ENCODE peak calls at places on chromosomes 4 and X, in eight cellular contexts. One of them, this sample, is unnamed.

GRCh38 chr4:168221298-168221697 is 97.3 kb downstream of the DDX60 start:
- DNase-seq in upper lobe of right lung: no peak
- DNase-seq in cardiac muscle cell: peak; percentile 80
- DNase-seq in fibroblast of the aortic adventitia: peak; percentile 82
- DNase-seq in K562: no peak
- DNase-seq in WTC11: no peak
- DNase-seq in body of pancreas: peak; percentile 17
- DNase-seq in cardiac fibroblast: peak; percentile 90
- DNase-seq in this sample: peak; percentile 79

GRCh38 chrX:17519349-17519748 is 144.3 kb downstream of the NHS start:
- DNase-seq in upper lobe of right lung: no peak
- DNase-seq in cardiac muscle cell: peak; percentile 60
- DNase-seq in fibroblast of the aortic adventitia: peak; percentile 80
- DNase-seq in K562: no peak
- DNase-seq in WTC11: no peak
- DNase-seq in body of pancreas: peak; percentile 27
- DNase-seq in cardiac fibroblast: peak; percentile 58
- DNase-seq in this sample: peak; percentile 58

GRCh38 chr4:69078852-69079251 is 17.4 kb upstream of the UGT2B7 start:
- DNase-seq in upper lobe of right lung: no peak
- DNase-seq in cardiac muscle cell: no peak
- DNase-seq in fibroblast of the aortic adventitia: no peak
- DNase-seq in K562: no peak
- DNase-seq in WTC11: peak; percentile 13
- DNase-seq in body of pancreas: no peak
- DNase-seq in cardiac fibroblast: no peak
- DNase-seq in this sample: no peak

GRCh38 chr4:85951-86350 is 32.8 kb downstream of the ZNF595 start:
- DNase-seq in upper lobe of right lung: no peak
- DNase-seq in cardiac muscle cell: no peak
- DNase-seq in fibroblast of the aortic adventitia: no peak
- DNase-seq in K562: no peak
- DNase-seq in WTC11: no peak
- DNase-seq in body of pancreas: no peak
- DNase-seq in cardiac fibroblast: peak; percentile 7
- DNase-seq in this sample: no peak

GRCh38 chrX:154793084-154793483 is 12.2 kb downstream of the MPP1 start:
- DNase-seq in upper lobe of right lung: no peak
- DNase-seq in cardiac muscle cell: no peak
- DNase-seq in fibroblast of the aortic adventitia: no peak
- DNase-seq in K562: no peak
- DNase-seq in WTC11: no peak
- DNase-seq in body of pancreas: no peak
- DNase-seq in cardiac fibroblast: no peak
- DNase-seq in this sample: no peak

GRCh38 chrX:9204560-9204959 is 170.6 kb upstream of the FAM9B start:
- DNase-seq in upper lobe of right lung: no peak
- DNase-seq in cardiac muscle cell: peak; percentile 2
- DNase-seq in fibroblast of the aortic adventitia: no peak
- DNase-seq in K562: no peak
- DNase-seq in WTC11: no peak
- DNase-seq in body of pancreas: no peak
- DNase-seq in cardiac fibroblast: peak; percentile 13
- DNase-seq in this sample: peak; percentile 39

GRCh38 chr4:71494539-71494938 is 155.7 kb downstream of the SLC4A4 start:
- DNase-seq in upper lobe of right lung: no peak
- DNase-seq in cardiac muscle cell: no peak
- DNase-seq in fibroblast of the aortic adventitia: no peak
- DNase-seq in K562: no peak
- DNase-seq in WTC11: no peak
- DNase-seq in body of pancreas: no peak
- DNase-seq in cardiac fibroblast: no peak
- DNase-seq in this sample: no peak

GRCh38 chrX:86047174-86047991 is at the start of gene CHM:
- DNase-seq in upper lobe of right lung: peak; percentile 64
- DNase-seq in cardiac muscle cell: peak; percentile 87
- DNase-seq in fibroblast of the aortic adventitia: peak; percentile 86
- DNase-seq in K562: peak; percentile 74
- DNase-seq in WTC11: peak; percentile 21
- DNase-seq in body of pancreas: peak; percentile 74
- DNase-seq in cardiac fibroblast: peak; percentile 88
- DNase-seq in this sample: peak; percentile 84

GRCh38 chr4:119299221-119300071 is 22.5 kb downstream of the FABP2 start:
- DNase-seq in upper lobe of right lung: no peak
- DNase-seq in cardiac muscle cell: peak; percentile 31
- DNase-seq in fibroblast of the aortic adventitia: peak; percentile 27
- DNase-seq in K562: peak; percentile 19
- DNase-seq in WTC11: no peak
- DNase-seq in body of pancreas: no peak
- DNase-seq in cardiac fibroblast: peak; percentile 37
- DNase-seq in this sample: peak; percentile 30

DNA sequence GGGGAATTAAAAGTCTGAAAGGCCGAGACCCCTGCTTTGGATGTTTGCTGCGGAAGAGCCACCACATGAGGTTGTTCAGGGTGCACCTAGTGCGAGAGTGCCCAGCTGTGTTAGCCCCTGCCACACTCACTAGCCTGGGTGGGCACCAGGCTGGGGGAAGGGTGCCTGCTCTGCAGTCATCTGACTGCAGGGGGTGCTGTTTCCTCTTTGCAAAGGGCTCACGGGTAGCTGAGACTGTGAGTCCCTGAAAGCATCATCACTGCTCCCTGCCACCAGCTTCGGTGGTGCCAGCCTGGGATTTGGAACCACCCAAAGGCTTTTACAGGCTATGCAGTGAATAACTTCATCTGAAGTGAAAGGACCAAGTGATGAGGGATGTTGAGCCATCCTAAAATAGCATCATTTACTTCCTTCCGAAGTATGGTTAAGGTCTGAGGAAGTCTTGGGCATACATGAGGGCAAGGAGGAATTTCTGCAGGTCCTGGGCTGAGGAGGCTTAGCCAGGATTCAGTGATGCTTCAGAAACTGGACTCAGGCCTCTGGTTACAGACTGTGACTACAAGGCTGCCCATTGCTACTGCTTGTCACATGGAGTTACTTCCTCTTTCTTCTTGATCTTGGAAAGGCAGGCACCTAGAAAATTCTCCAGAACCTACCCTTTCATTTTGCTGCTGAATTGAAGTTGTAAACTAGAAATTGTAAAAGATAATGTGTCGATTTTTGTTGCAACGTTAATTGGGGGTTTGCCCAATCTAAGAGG is 293.2 kb upstream of the PRPS2 start:
- DNase-seq in upper lobe of right lung: no peak
- DNase-seq in cardiac muscle cell: no peak
- DNase-seq in fibroblast of the aortic adventitia: no peak
- DNase-seq in K562: peak; percentile 21
- DNase-seq in WTC11: peak; percentile 60
- DNase-seq in body of pancreas: no peak
- DNase-seq in cardiac fibroblast: no peak
- DNase-seq in this sample: no peak
- TF ChIP-seq CTCF in upper lobe of right lung: no peak
- TF ChIP-seq CTCF in cardiac muscle cell: peak; percentile 31
- TF ChIP-seq CTCF in fibroblast of the aortic adventitia: no peak
- TF ChIP-seq CTCF in K562: peak; percentile 38
- TF ChIP-seq CTCF in WTC11: peak; percentile 57
- TF ChIP-seq CTCF in body of pancreas: no peak
- TF ChIP-seq CTCF in cardiac fibroblast: peak; percentile 22
- TF ChIP-seq CTCF in this sample: peak; percentile 26

GRCh38 chrX:151175283-151176062 is 911 bp upstream of the GPR50 start:
- DNase-seq in upper lobe of right lung: no peak
- DNase-seq in cardiac muscle cell: no peak
- DNase-seq in fibroblast of the aortic adventitia: no peak
- DNase-seq in K562: no peak
- DNase-seq in WTC11: peak; percentile 22
- DNase-seq in body of pancreas: no peak
- DNase-seq in cardiac fibroblast: no peak
- DNase-seq in this sample: no peak

GRCh38 chrX:151176351-151176750 is at the start of gene GPR50:
- DNase-seq in upper lobe of right lung: no peak
- DNase-seq in cardiac muscle cell: no peak
- DNase-seq in fibroblast of the aortic adventitia: no peak
- DNase-seq in K562: no peak
- DNase-seq in WTC11: peak; percentile 28
- DNase-seq in body of pancreas: no peak
- DNase-seq in cardiac fibroblast: no peak
- DNase-seq in this sample: no peak

GRCh38 chrX:151177141-151178027 is 1.0 kb downstream of the GPR50 start:
- DNase-seq in upper lobe of right lung: no peak
- DNase-seq in cardiac muscle cell: peak; percentile 2
- DNase-seq in fibroblast of the aortic adventitia: no peak
- DNase-seq in K562: no peak
- DNase-seq in WTC11: peak; percentile 54
- DNase-seq in body of pancreas: no peak
- DNase-seq in cardiac fibroblast: no peak
- DNase-seq in this sample: no peak

GRCh38 chrX:151178746-151179145 is 2.4 kb downstream of the GPR50 start:
- DNase-seq in upper lobe of right lung: no peak
- DNase-seq in cardiac muscle cell: no peak
- DNase-seq in fibroblast of the aortic adventitia: no peak
- DNase-seq in K562: no peak
- DNase-seq in WTC11: no peak
- DNase-seq in body of pancreas: no peak
- DNase-seq in cardiac fibroblast: no peak
- DNase-seq in this sample: no peak

DNA sequence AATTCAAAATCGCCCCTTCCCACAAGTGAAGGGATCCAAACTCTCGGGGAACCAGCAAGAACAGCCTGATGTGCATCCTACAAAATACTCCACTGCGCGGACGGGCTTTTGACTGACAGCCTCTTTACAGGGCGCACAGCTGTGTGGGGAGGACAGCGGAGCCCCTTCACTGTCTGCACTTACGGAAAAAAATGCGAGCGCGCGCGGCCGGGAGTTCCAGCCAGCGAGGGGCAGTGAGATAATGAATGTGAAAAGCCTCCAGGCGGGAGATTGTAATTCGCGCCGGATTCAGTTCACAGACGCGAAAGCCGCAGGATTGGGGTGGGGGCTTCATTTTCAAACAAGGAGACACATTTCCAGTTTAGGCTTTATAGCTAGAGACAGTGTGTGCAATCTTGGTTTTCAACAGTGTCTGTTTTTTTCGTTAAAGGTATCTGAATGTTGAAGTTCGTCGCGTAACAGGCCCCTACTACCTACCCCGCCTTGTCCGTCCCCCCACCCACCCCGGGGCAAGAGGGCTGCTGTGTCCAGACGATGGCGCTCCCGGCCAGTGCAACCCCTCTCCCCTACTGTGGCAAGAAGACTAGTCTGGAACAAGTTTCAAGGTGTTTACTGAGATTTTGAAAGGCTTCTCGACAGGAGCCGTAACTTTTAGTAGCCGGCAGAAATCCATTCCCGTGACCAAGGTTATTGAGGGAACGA is 1.7 kb upstream of the GPR50 start:
- DNase-seq in upper lobe of right lung: no peak
- DNase-seq in cardiac muscle cell: no peak
- DNase-seq in fibroblast of the aortic adventitia: no peak
- DNase-seq in K562: peak; percentile 14
- DNase-seq in WTC11: peak; percentile 76
- DNase-seq in body of pancreas: no peak
- DNase-seq in cardiac fibroblast: no peak
- DNase-seq in this sample: no peak
- TF ChIP-seq CTCF in upper lobe of right lung: no peak
- TF ChIP-seq CTCF in cardiac muscle cell: no peak
- TF ChIP-seq CTCF in fibroblast of the aortic adventitia: no peak
- TF ChIP-seq CTCF in K562: peak; percentile 5
- TF ChIP-seq CTCF in WTC11: no peak
- TF ChIP-seq CTCF in body of pancreas: no peak
- TF ChIP-seq CTCF in cardiac fibroblast: no peak
- TF ChIP-seq CTCF in this sample: no peak

DNA sequence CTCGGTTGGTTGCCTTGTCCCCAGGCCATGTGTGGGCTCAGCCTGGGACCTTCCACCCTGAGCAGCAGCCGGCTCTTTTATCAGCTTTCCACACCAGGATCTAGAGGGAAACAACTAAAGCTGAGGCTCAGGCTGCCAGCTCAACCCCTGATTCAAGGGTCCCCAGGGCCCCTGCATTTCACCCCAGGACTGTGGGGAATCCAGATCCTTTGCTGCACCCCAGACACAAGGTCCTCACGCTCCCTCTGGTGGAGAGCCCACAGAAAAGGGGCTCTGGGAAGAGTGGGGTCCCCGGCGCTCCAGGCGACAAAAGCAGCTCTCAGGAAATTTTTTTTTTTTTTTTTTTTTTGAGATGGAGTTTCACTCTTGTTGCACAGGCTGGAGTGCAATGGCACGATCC is 64.3 kb downstream of the ZFYVE28 start:
- DNase-seq in upper lobe of right lung: no peak
- DNase-seq in cardiac muscle cell: peak; percentile 18
- DNase-seq in fibroblast of the aortic adventitia: no peak
- DNase-seq in K562: peak; percentile 52
- DNase-seq in WTC11: peak; percentile 50
- DNase-seq in body of pancreas: no peak
- DNase-seq in cardiac fibroblast: peak; percentile 18
- DNase-seq in this sample: peak; percentile 34
- TF ChIP-seq CTCF in upper lobe of right lung: peak; percentile 19
- TF ChIP-seq CTCF in cardiac muscle cell: peak; percentile 51
- TF ChIP-seq CTCF in fibroblast of the aortic adventitia: peak; percentile 37
- TF ChIP-seq CTCF in K562: peak; percentile 49
- TF ChIP-seq CTCF in WTC11: no peak
- TF ChIP-seq CTCF in body of pancreas: no peak
- TF ChIP-seq CTCF in cardiac fibroblast: peak; percentile 40
- TF ChIP-seq CTCF in this sample: peak; percentile 57

DNA sequence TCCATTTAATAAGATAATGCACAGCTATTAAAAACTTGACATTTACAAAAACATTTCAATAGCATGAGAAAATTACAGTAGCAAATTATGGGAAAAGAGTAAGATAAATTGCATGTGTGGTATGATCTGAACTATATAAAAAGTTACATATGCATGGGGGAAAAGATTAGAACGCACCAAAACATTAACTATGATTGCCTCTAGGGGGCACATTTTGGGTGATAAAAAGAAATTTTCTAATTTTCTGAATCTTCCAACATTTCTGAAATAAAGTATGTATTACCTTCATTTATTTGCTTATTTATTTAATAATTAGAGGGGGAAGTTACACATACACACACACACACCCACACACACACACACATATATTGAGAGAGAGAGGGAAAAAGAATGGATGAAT is 19.6 kb upstream of the KDM5C start:
- DNase-seq in upper lobe of right lung: no peak
- DNase-seq in cardiac muscle cell: no peak
- DNase-seq in fibroblast of the aortic adventitia: no peak
- DNase-seq in K562: no peak
- DNase-seq in WTC11: no peak
- DNase-seq in body of pancreas: no peak
- DNase-seq in cardiac fibroblast: no peak
- DNase-seq in this sample: no peak
- TF ChIP-seq CTCF in upper lobe of right lung: peak; percentile 16
- TF ChIP-seq CTCF in cardiac muscle cell: peak; percentile 38
- TF ChIP-seq CTCF in fibroblast of the aortic adventitia: peak; percentile 37
- TF ChIP-seq CTCF in K562: peak; percentile 35
- TF ChIP-seq CTCF in WTC11: no peak
- TF ChIP-seq CTCF in body of pancreas: no peak
- TF ChIP-seq CTCF in cardiac fibroblast: peak; percentile 18
- TF ChIP-seq CTCF in this sample: peak; percentile 26

This sample was measured in fibroblast of villous mesenchyme.